ENCODE peak calls at places on chromosomes 7 and 10, in seven cellular contexts. K is CD8-positive, alpha-beta memory T cell; D is heart left ventricle; G is SJCRH30; P is PC-9; O is uterus; Q is stomach. U is an unnamed sample.

GRCh38 chr10:36450385-36450784 is 675.0 kb upstream of the ANKRD30A start:
- DNase-seq in G (no peak), D (peak; percentile 43), Q (no peak), K (no peak), P (no peak), O (peak; percentile 18), U (peak; percentile 45)

GRCh38 chr10:19168584-19168983 is 120.0 kb downstream of the MALRD1 start:
- DNase-seq in Q (no peak), O (no peak), G (no peak), D (no peak), P (no peak), K (no peak), U (peak; percentile 50)

GRCh38 chr10:112723876-112724275 is 226.2 kb upstream of the TCF7L2 start:
- DNase-seq in O (no peak), K (no peak), P (no peak), D (no peak), Q (no peak), G (no peak), U (no peak)

GRCh38 chr10:107409517-107409916 is 245.0 kb upstream of the SORCS1 start:
- DNase-seq in G (peak; percentile 32), P (no peak), Q (no peak), K (no peak), D (no peak), O (no peak), U (peak; percentile 25)

GRCh38 chr7:68787586-68787985 is 810.7 kb upstream of the AUTS2 start:
- DNase-seq in O (no peak), K (no peak), Q (no peak), G (no peak), P (no peak), D (no peak), U (no peak)

GRCh38 chr10:110947061-110947595 is 27.7 kb downstream of the SHOC2 start:
- DNase-seq in K (no peak), Q (no peak), P (no peak), D (no peak), G (no peak), O (no peak), U (no peak)

GRCh38 chr10:76727009-76727408 is 910.6 kb downstream of the KCNMA1 start:
- DNase-seq in K (no peak), D (no peak), Q (no peak), G (no peak), O (no peak), P (no peak), U (no peak)

GRCh38 chr7:8117195-8117594 is 144.8 kb downstream of the ICA1 start:
- DNase-seq in G (no peak), O (no peak), Q (no peak), P (no peak), D (no peak), K (no peak), U (no peak)

GRCh38 chr7:76069238-76069638 is 21.3 kb downstream of the MDH2 start:
- DNase-seq in D (peak; percentile 33), O (peak; percentile 66), Q (peak; percentile 39), P (peak; percentile 81), G (no peak), K (no peak), U (peak; percentile 74)

GRCh38 chr7:121541457-121541856 is 145.3 kb upstream of the FAM3C start:
- DNase-seq in D (no peak), G (no peak), P (no peak), K (no peak), O (no peak), Q (no peak), U (no peak)

GRCh38 chr10:4567637-4568036 is 258.4 kb upstream of the AKR1E2 start:
- DNase-seq in K (no peak), G (no peak), O (no peak), D (no peak), P (no peak), Q (no peak), U (no peak)

GRCh38 chr10:97633921-97634320 is 621 bp upstream of the MORN4 start:
- DNase-seq in G (peak; percentile 11), P (peak; percentile 8), O (no peak), K (no peak), D (no peak), Q (no peak), U (peak; percentile 43)

GRCh38 chr7:106823631-106824030 is 41.5 kb upstream of the PIK3CG start:
- DNase-seq in D (no peak), K (no peak), Q (no peak), O (no peak), P (no peak), G (no peak), U (no peak)

GRCh38 chr10:112217413-112218390 is 34.1 kb upstream of the GPAM start:
- DNase-seq in K (no peak), P (no peak), O (no peak), G (no peak), D (no peak), Q (no peak), U (no peak)

DNA sequence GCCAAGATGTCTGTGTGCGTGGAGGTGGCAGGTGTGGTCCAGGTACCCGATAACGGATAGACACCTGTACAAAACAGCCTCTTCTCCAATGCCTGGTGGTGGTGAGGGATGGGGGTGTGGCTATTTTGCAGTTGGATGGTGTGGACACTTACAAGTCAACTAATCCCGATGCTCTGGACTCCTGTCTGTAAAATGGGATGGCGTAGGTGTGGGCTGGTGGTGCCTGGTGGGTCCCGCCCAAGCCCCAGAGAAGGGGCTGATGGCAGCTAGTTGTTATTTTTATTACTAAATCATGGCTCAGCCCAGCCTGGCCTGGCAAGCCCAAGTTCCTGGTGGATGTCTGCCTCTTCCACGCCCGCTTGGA is 22.3 kb downstream of the GTF2IRD1 start:
- DNase-seq in D (no peak), P (no peak), G (no peak), Q (no peak), O (no peak), K (no peak), U (no peak)
- H3K4me1 ChIP-seq in D (peaks cover 28% of the 10 kb centered on the region), P (peaks cover 68% of the 10 kb centered on the region), G (peaks cover 32% of the 10 kb centered on the region), Q (peaks cover 54% of the 10 kb centered on the region), O (peaks cover 29% of the 10 kb centered on the region), K (no peaks in the 10 kb centered on the region), U (peaks cover 23% of the 10 kb centered on the region)

GRCh38 chr10:43402176-43402575 is 6.8 kb downstream of the HNRNPF start:
- DNase-seq in G (no peak), P (no peak), O (no peak), D (no peak), Q (no peak), K (no peak), U (no peak)

GRCh38 chr10:43402880-43403452 is 6.0 kb downstream of the HNRNPF start:
- DNase-seq in Q (no peak), O (no peak), D (no peak), G (no peak), P (no peak), K (no peak), U (no peak)

GRCh38 chr10:43401627-43402026 is 7.4 kb downstream of the HNRNPF start:
- DNase-seq in D (no peak), P (no peak), O (no peak), K (no peak), G (no peak), Q (no peak), U (no peak)

GRCh38 chr10:43404675-43405221 is 4.2 kb downstream of the HNRNPF start:
- DNase-seq in G (no peak), K (peak; percentile 55), P (no peak), D (no peak), O (no peak), Q (no peak), U (no peak)

GRCh38 chr10:43403911-43404674 is 4.9 kb downstream of the HNRNPF start:
- DNase-seq in P (peak; percentile 58), D (no peak), Q (no peak), G (no peak), K (no peak), O (no peak), U (no peak)
- H3K4me1 ChIP-seq in P (peaks cover 68% of the 10 kb centered on the region), D (peaks cover 21% of the 10 kb centered on the region), Q (peaks cover 67% of the 10 kb centered on the region), G (no peaks in the 10 kb centered on the region), K (peaks cover 68% of the 10 kb centered on the region), O (peaks cover 6% of the 10 kb centered on the region), U (peaks cover 58% of the 10 kb centered on the region)

DNA sequence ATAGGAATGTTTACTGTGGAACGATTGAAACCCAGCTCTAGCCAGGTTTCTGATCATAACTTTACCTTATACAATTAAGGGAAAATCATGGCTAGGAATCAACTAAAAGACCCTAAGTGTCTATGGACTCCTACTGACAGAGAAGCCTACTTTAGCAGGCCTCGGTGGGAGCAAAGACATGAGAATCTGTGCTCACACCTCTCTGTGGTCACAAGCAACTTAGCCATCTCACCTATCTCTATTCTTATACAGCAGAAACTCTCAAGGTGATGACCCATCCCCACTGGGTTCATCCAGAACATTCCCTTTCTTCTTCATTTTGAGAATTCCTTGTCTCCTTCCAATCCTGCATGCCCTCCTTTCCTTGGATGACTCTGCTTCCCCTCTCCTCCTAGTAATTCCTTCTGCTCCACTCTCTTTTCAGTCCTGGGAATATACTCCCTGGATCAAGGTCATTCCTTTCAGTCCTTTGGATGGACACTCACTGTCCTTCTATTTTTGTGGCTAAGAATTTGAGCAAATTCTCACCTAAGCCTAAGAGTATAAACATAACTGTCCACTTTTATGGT is 2.9 kb downstream of the BLNK start:
- DNase-seq in G (no peak), P (no peak), O (no peak), Q (no peak), D (no peak), K (no peak), U (no peak)
- H3K4me1 ChIP-seq in G (no peaks in the 10 kb centered on the region), P (no peaks in the 10 kb centered on the region), O (no peaks in the 10 kb centered on the region), Q (peaks cover 40% of the 10 kb centered on the region), D (no peaks in the 10 kb centered on the region), K (no peaks in the 10 kb centered on the region), U (no peaks in the 10 kb centered on the region)

GRCh38 chr7:139774376-139774775 is 3.4 kb downstream of the HIPK2 start:
- DNase-seq in P (no peak), D (no peak), K (no peak), Q (no peak), O (no peak), G (no peak), U (no peak)

GRCh38 chr7:139771001-139771956 is 6.5 kb downstream of the HIPK2 start:
- DNase-seq in G (no peak), K (no peak), O (no peak), D (no peak), P (peak; percentile 43), Q (no peak), U (peak; percentile 82)

GRCh38 chr7:139773372-139773771 is 4.4 kb downstream of the HIPK2 start:
- DNase-seq in D (no peak), P (no peak), Q (no peak), O (no peak), K (peak; percentile 28), G (no peak), U (no peak)

GRCh38 chr7:139772837-139773236 is 5.0 kb downstream of the HIPK2 start:
- DNase-seq in K (no peak), Q (no peak), D (no peak), P (no peak), O (no peak), G (no peak), U (no peak)

GRCh38 chr7:139772115-139772514 is 5.7 kb downstream of the HIPK2 start:
- DNase-seq in D (no peak), O (no peak), Q (peak; percentile 57), K (no peak), P (no peak), G (no peak), U (no peak)
- H3K4me1 ChIP-seq in D (peaks cover 40% of the 10 kb centered on the region), O (no peaks in the 10 kb centered on the region), Q (peaks cover 75% of the 10 kb centered on the region), K (peaks cover 62% of the 10 kb centered on the region), P (peaks cover 68% of the 10 kb centered on the region), G (no peaks in the 10 kb centered on the region), U (peaks cover 29% of the 10 kb centered on the region)

GRCh38 chr7:123748734-123749536 is at the start of gene WASL:
- DNase-seq in K (peak; percentile 89), D (peak; percentile 93), O (peak; percentile 93), P (peak; percentile 95), G (peak; percentile 90), Q (peak; percentile 93), U (peak; percentile 95)
- H3K4me1 ChIP-seq in K (peaks cover 36% of the 10 kb centered on the region), D (peaks cover 17% of the 10 kb centered on the region), O (peaks cover 8% of the 10 kb centered on the region), P (peaks cover 40% of the 10 kb centered on the region), G (peaks cover 12% of the 10 kb centered on the region), Q (peaks cover 34% of the 10 kb centered on the region), U (peaks cover 41% of the 10 kb centered on the region)

GRCh38 chr7:128755075-128755474 is 15.9 kb downstream of the CALU start:
- DNase-seq in Q (no peak), K (no peak), G (no peak), O (no peak), P (no peak), D (no peak), U (no peak)
- H3K4me1 ChIP-seq in Q (no peaks in the 10 kb centered on the region), K (no peaks in the 10 kb centered on the region), G (no peaks in the 10 kb centered on the region), O (no peaks in the 10 kb centered on the region), P (no peaks in the 10 kb centered on the region), D (peaks cover 4% of the 10 kb centered on the region), U (peaks cover 29% of the 10 kb centered on the region)

U was measured in A673.